ENCODE peak calls at places on chromosomes 6 and 20, in six cellular contexts. One of them, this sample, is unnamed.

GRCh38 chr6:100464910-100465700 is at the start of gene SIM1:
- DNase-seq in astrocyte of the spinal cord: peak
- DNase-seq in adrenal gland: peak
- DNase-seq in B cell: no peak
- DNase-seq in tibial artery: peak
- DNase-seq in fibroblast of the aortic adventitia: no peak
- DNase-seq in this sample: no peak

GRCh38 chr6:41257369-41258195 is 28.9 kb downstream of the TREM1 start:
- DNase-seq in astrocyte of the spinal cord: peak
- DNase-seq in adrenal gland: peak
- DNase-seq in B cell: no peak
- DNase-seq in tibial artery: no peak
- DNase-seq in fibroblast of the aortic adventitia: peak
- DNase-seq in this sample: no peak

GRCh38 chr6:153312633-153313032 is 181.6 kb upstream of the RGS17 start:
- DNase-seq in astrocyte of the spinal cord: peak
- DNase-seq in adrenal gland: peak
- DNase-seq in B cell: peak
- DNase-seq in tibial artery: no peak
- DNase-seq in fibroblast of the aortic adventitia: peak
- DNase-seq in this sample: no peak

GRCh38 chr6:49202923-49203322 is 260.1 kb downstream of the MMUT start:
- DNase-seq in astrocyte of the spinal cord: no peak
- DNase-seq in adrenal gland: no peak
- DNase-seq in B cell: no peak
- DNase-seq in tibial artery: no peak
- DNase-seq in fibroblast of the aortic adventitia: peak
- DNase-seq in this sample: no peak

GRCh38 chr6:14031516-14031915 is 86.1 kb upstream of the CD83 start:
- DNase-seq in astrocyte of the spinal cord: no peak
- DNase-seq in adrenal gland: no peak
- DNase-seq in B cell: no peak
- DNase-seq in tibial artery: no peak
- DNase-seq in fibroblast of the aortic adventitia: peak
- DNase-seq in this sample: no peak

GRCh38 chr20:53739799-53740785 is 146.5 kb upstream of the ZNF217 start:
- DNase-seq in astrocyte of the spinal cord: no peak
- DNase-seq in adrenal gland: no peak
- DNase-seq in B cell: peak
- DNase-seq in tibial artery: no peak
- DNase-seq in fibroblast of the aortic adventitia: no peak
- DNase-seq in this sample: no peak

GRCh38 chr20:33851842-33852466 is 40.8 kb downstream of the CHMP4B start:
- DNase-seq in astrocyte of the spinal cord: no peak
- DNase-seq in adrenal gland: no peak
- DNase-seq in B cell: no peak
- DNase-seq in tibial artery: no peak
- DNase-seq in fibroblast of the aortic adventitia: no peak
- DNase-seq in this sample: no peak

GRCh38 chr6:71277926-71278594 is 10.6 kb upstream of the OGFRL1 start:
- DNase-seq in astrocyte of the spinal cord: no peak
- DNase-seq in adrenal gland: no peak
- DNase-seq in B cell: no peak
- DNase-seq in tibial artery: no peak
- DNase-seq in fibroblast of the aortic adventitia: no peak
- DNase-seq in this sample: no peak

GRCh38 chr20:33908351-33908750 is 85.4 kb upstream of the RALY start:
- DNase-seq in astrocyte of the spinal cord: no peak
- DNase-seq in adrenal gland: no peak
- DNase-seq in B cell: no peak
- DNase-seq in tibial artery: no peak
- DNase-seq in fibroblast of the aortic adventitia: peak
- DNase-seq in this sample: no peak

GRCh38 chr6:161137839-161138544 is 135.9 kb downstream of the AGPAT4 start:
- DNase-seq in astrocyte of the spinal cord: peak
- DNase-seq in adrenal gland: no peak
- DNase-seq in B cell: no peak
- DNase-seq in tibial artery: no peak
- DNase-seq in fibroblast of the aortic adventitia: no peak
- DNase-seq in this sample: no peak

GRCh38 chr6:163415620-163416379 is 1.3 kb downstream of the QKI start:
- DNase-seq in astrocyte of the spinal cord: peak
- DNase-seq in adrenal gland: peak
- DNase-seq in B cell: peak
- DNase-seq in tibial artery: peak
- DNase-seq in fibroblast of the aortic adventitia: peak
- DNase-seq in this sample: peak

GRCh38 chr20:64234291-64234791 is 21.2 kb upstream of the PCMTD2 start:
- DNase-seq in astrocyte of the spinal cord: no peak
- DNase-seq in adrenal gland: no peak
- DNase-seq in B cell: no peak
- DNase-seq in tibial artery: no peak
- DNase-seq in fibroblast of the aortic adventitia: no peak
- DNase-seq in this sample: peak

GRCh38 chr6:113171882-113172281 is 685.3 kb upstream of the MARCKS start:
- DNase-seq in astrocyte of the spinal cord: no peak
- DNase-seq in adrenal gland: no peak
- DNase-seq in B cell: no peak
- DNase-seq in tibial artery: no peak
- DNase-seq in fibroblast of the aortic adventitia: no peak
- DNase-seq in this sample: no peak

GRCh38 chr6:143957679-143958274 is 50.3 kb downstream of the PLAGL1 start:
- DNase-seq in astrocyte of the spinal cord: no peak
- DNase-seq in adrenal gland: no peak
- DNase-seq in B cell: no peak
- DNase-seq in tibial artery: no peak
- DNase-seq in fibroblast of the aortic adventitia: no peak
- DNase-seq in this sample: no peak

GRCh38 chr6:151806757-151807512 is 547 bp upstream of the ESR1 start:
- DNase-seq in astrocyte of the spinal cord: peak
- DNase-seq in adrenal gland: no peak
- DNase-seq in B cell: peak
- DNase-seq in tibial artery: no peak
- DNase-seq in fibroblast of the aortic adventitia: peak
- DNase-seq in this sample: no peak

GRCh38 chr6:106599440-106599839 is 29.9 kb downstream of the RTN4IP1 start:
- DNase-seq in astrocyte of the spinal cord: no peak
- DNase-seq in adrenal gland: no peak
- DNase-seq in B cell: no peak
- DNase-seq in tibial artery: no peak
- DNase-seq in fibroblast of the aortic adventitia: no peak
- DNase-seq in this sample: no peak

GRCh38 chr20:44174996-44175766 is 11.8 kb downstream of the JPH2 start:
- DNase-seq in astrocyte of the spinal cord: no peak
- DNase-seq in adrenal gland: no peak
- DNase-seq in B cell: no peak
- DNase-seq in tibial artery: no peak
- DNase-seq in fibroblast of the aortic adventitia: no peak
- DNase-seq in this sample: no peak

GRCh38 chr6:145502417-145502816 is 232.9 kb downstream of the EPM2A start:
- DNase-seq in astrocyte of the spinal cord: no peak
- DNase-seq in adrenal gland: no peak
- DNase-seq in B cell: no peak
- DNase-seq in tibial artery: no peak
- DNase-seq in fibroblast of the aortic adventitia: no peak
- DNase-seq in this sample: no peak

GRCh38 chr6:19988555-19988954 is 151.4 kb downstream of the ID4 start:
- DNase-seq in astrocyte of the spinal cord: peak
- DNase-seq in adrenal gland: no peak
- DNase-seq in B cell: no peak
- DNase-seq in tibial artery: no peak
- DNase-seq in fibroblast of the aortic adventitia: peak
- DNase-seq in this sample: no peak

DNA sequence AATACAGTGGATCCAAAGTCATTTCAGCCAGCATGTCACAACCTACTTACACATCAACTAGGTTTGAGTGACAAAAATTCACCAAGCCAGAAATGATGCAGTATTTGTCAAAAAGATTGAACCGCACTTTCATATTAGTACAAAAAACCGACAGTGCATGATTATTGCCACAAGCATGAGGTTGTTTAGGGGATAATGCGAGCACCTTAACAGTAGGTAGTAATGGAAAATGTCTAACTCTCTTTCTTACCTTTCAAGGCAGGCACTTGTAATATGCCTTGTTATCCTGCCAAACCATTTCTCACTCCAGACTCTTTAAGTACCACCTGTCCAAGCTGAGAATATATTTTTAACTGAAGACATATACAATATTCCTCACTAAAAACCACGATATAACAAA is 270.3 kb upstream of the THEMIS start:
- DNase-seq in astrocyte of the spinal cord: no peak
- DNase-seq in adrenal gland: no peak
- DNase-seq in B cell: no peak
- DNase-seq in tibial artery: no peak
- DNase-seq in fibroblast of the aortic adventitia: no peak
- DNase-seq in this sample: no peak
- TF ChIP-seq CTCF in astrocyte of the spinal cord: no peak
- TF ChIP-seq CTCF in adrenal gland: no peak
- TF ChIP-seq CTCF in B cell: no peak
- TF ChIP-seq CTCF in tibial artery: no peak
- TF ChIP-seq CTCF in fibroblast of the aortic adventitia: no peak
- TF ChIP-seq CTCF in this sample: no peak

DNA sequence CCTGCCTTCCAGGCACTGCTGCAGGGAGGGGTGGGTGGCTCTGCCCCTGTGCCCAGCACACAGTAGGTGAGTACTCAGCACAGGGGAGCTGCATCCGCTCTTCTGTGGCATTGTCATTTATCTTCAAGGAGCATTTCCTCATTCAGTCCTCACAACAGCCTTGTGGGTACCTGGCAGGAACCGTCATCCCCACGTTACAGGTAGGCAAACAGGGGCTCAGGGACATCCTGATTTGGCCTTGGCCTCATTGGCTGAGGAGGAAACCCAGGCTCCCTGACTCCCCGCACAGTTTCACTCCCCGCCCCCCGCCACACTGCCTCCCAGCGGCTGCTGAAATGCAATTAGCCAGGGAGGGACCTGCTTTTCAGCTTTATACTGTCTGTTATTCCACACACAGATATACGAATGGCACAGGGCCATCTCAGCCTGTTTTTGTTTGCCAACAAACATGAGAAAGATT is 24.3 kb upstream of the PNPLA1 start:
- DNase-seq in astrocyte of the spinal cord: no peak
- DNase-seq in adrenal gland: no peak
- DNase-seq in B cell: no peak
- DNase-seq in tibial artery: no peak
- DNase-seq in fibroblast of the aortic adventitia: no peak
- DNase-seq in this sample: no peak
- TF ChIP-seq CTCF in astrocyte of the spinal cord: no peak
- TF ChIP-seq CTCF in adrenal gland: no peak
- TF ChIP-seq CTCF in B cell: no peak
- TF ChIP-seq CTCF in tibial artery: no peak
- TF ChIP-seq CTCF in fibroblast of the aortic adventitia: peak
- TF ChIP-seq CTCF in this sample: peak

DNA sequence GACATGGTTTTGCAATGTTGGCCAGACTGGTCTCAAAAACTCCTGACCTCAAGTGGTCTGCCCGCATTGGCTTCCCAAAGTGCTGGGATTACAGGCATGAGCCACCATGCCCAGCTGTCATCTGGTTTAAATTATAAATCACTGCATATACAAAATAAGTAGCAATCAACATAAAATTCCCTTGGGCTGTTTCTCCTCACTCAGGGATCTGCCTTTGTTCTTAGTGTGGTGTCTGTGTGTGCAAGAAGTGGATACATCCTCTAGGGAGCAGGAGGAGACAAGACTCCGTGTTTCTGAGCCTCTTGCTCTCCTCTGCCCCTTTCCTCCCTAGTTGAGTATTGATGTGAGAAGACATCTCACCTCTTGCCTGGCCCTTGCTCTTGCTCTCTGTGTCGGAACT is 65.2 kb upstream of the ADGRF4 start:
- DNase-seq in astrocyte of the spinal cord: no peak
- DNase-seq in adrenal gland: no peak
- DNase-seq in B cell: no peak
- DNase-seq in tibial artery: no peak
- DNase-seq in fibroblast of the aortic adventitia: peak
- DNase-seq in this sample: no peak
- TF ChIP-seq CTCF in astrocyte of the spinal cord: no peak
- TF ChIP-seq CTCF in adrenal gland: no peak
- TF ChIP-seq CTCF in B cell: no peak
- TF ChIP-seq CTCF in tibial artery: no peak
- TF ChIP-seq CTCF in fibroblast of the aortic adventitia: peak
- TF ChIP-seq CTCF in this sample: no peak

GRCh38 chr6:156774872-156775405 is 2.2 kb upstream of the ARID1B start:
- DNase-seq in astrocyte of the spinal cord: no peak
- DNase-seq in adrenal gland: no peak
- DNase-seq in B cell: no peak
- DNase-seq in tibial artery: no peak
- DNase-seq in fibroblast of the aortic adventitia: peak
- DNase-seq in this sample: no peak
- TF ChIP-seq CTCF in astrocyte of the spinal cord: no peak
- TF ChIP-seq CTCF in adrenal gland: no peak
- TF ChIP-seq CTCF in B cell: no peak
- TF ChIP-seq CTCF in tibial artery: peak
- TF ChIP-seq CTCF in fibroblast of the aortic adventitia: no peak
- TF ChIP-seq CTCF in this sample: no peak

DNA sequence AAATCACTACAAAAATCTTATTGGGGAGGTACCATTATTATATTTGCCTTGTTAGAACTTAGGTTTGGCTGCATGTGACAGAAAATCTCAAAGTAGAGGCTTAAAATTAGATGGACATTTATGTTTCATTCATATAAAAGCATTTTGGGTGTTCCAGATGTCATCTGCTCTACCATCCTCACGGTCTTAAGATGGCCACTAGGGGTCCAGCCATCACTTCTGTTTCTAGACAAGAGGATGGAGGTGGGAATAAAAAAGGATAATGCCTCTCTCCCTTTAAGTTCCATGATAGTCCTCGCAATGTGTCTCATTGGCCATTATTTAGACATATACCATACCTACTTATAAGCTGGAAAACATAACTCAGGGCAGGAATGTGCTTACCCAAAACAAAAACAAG is 929.5 kb downstream of the KIF16B start:
- DNase-seq in astrocyte of the spinal cord: peak
- DNase-seq in adrenal gland: no peak
- DNase-seq in B cell: peak
- DNase-seq in tibial artery: no peak
- DNase-seq in fibroblast of the aortic adventitia: peak
- DNase-seq in this sample: no peak
- TF ChIP-seq CTCF in astrocyte of the spinal cord: peak
- TF ChIP-seq CTCF in adrenal gland: no peak
- TF ChIP-seq CTCF in B cell: peak
- TF ChIP-seq CTCF in tibial artery: no peak
- TF ChIP-seq CTCF in fibroblast of the aortic adventitia: peak
- TF ChIP-seq CTCF in this sample: peak

This sample was measured in CD14-positive monocyte.